ENCODE peak calls at places on chromosomes 13 and 19, in seven cellular contexts. One of them, this sample, is unnamed.

GRCh38 chr13:97228850-97229521 is 6.9 kb downstream of the MBNL2 start:
- DNase-seq in GDM1: no peak
- DNase-seq in NCI-H1092: no peak
- DNase-seq in NCI-H1417 treated with DMSO at 0.1 percent for 48 hours: no peak
- DNase-seq in AG09319: no peak
- DNase-seq in NCI-H774: no peak
- DNase-seq in stimulated activated CD4-positive, alpha-beta T cell treated with anti-CD3 and anti-CD28 coated beads, Interleukin-4, amount 100 ng/mL, for 48 hours: no peak
- DNase-seq in this sample: no peak

GRCh38 chr13:35796627-35797026 is 320.1 kb upstream of the MAB21L1 start:
- DNase-seq in NCI-H1092: no peak
- DNase-seq in NCI-H1417 treated with DMSO at 0.1 percent for 48 hours: no peak
- DNase-seq in NCI-H774: no peak
- DNase-seq in AG09319: no peak
- DNase-seq in GDM1: no peak
- DNase-seq in stimulated activated CD4-positive, alpha-beta T cell treated with anti-CD3 and anti-CD28 coated beads, Interleukin-4, amount 100 ng/mL, for 48 hours: no peak
- DNase-seq in this sample: no peak

GRCh38 chr19:15114153-15114540 is 6.9 kb downstream of the SYDE1 start:
- DNase-seq in AG09319: no peak
- DNase-seq in NCI-H1092: no peak
- DNase-seq in stimulated activated CD4-positive, alpha-beta T cell treated with anti-CD3 and anti-CD28 coated beads, Interleukin-4, amount 100 ng/mL, for 48 hours: no peak
- DNase-seq in NCI-H1417 treated with DMSO at 0.1 percent for 48 hours: no peak
- DNase-seq in GDM1: no peak
- DNase-seq in NCI-H774: no peak
- DNase-seq in this sample: no peak

GRCh38 chr19:19137556-19138109 is 645 bp downstream of the TMEM161A start:
- DNase-seq in GDM1: no peak
- DNase-seq in NCI-H1092: no peak
- DNase-seq in NCI-H774: no peak
- DNase-seq in AG09319: no peak
- DNase-seq in stimulated activated CD4-positive, alpha-beta T cell treated with anti-CD3 and anti-CD28 coated beads, Interleukin-4, amount 100 ng/mL, for 48 hours: no peak
- DNase-seq in NCI-H1417 treated with DMSO at 0.1 percent for 48 hours: no peak
- DNase-seq in this sample: no peak

GRCh38 chr13:49986471-49986870 is 10.4 kb upstream of the TRIM13 start:
- DNase-seq in NCI-H1092: no peak
- DNase-seq in NCI-H1417 treated with DMSO at 0.1 percent for 48 hours: no peak
- DNase-seq in NCI-H774: no peak
- DNase-seq in GDM1: no peak
- DNase-seq in AG09319: no peak
- DNase-seq in stimulated activated CD4-positive, alpha-beta T cell treated with anti-CD3 and anti-CD28 coated beads, Interleukin-4, amount 100 ng/mL, for 48 hours: no peak
- DNase-seq in this sample: no peak

GRCh38 chr19:14442904-14443631 is 10.0 kb downstream of the PKN1 start:
- DNase-seq in NCI-H774: no peak
- DNase-seq in stimulated activated CD4-positive, alpha-beta T cell treated with anti-CD3 and anti-CD28 coated beads, Interleukin-4, amount 100 ng/mL, for 48 hours: no peak
- DNase-seq in GDM1: no peak
- DNase-seq in NCI-H1092: no peak
- DNase-seq in AG09319: no peak
- DNase-seq in NCI-H1417 treated with DMSO at 0.1 percent for 48 hours: no peak
- DNase-seq in this sample: no peak

GRCh38 chr13:35953537-35954206 is 177.5 kb downstream of the DCLK1 start:
- DNase-seq in NCI-H1417 treated with DMSO at 0.1 percent for 48 hours: peak
- DNase-seq in NCI-H774: peak
- DNase-seq in GDM1: no peak
- DNase-seq in stimulated activated CD4-positive, alpha-beta T cell treated with anti-CD3 and anti-CD28 coated beads, Interleukin-4, amount 100 ng/mL, for 48 hours: no peak
- DNase-seq in AG09319: peak
- DNase-seq in NCI-H1092: peak
- DNase-seq in this sample: no peak

GRCh38 chr19:32017341-32017948 is 328.0 kb upstream of the ZNF507 start:
- DNase-seq in stimulated activated CD4-positive, alpha-beta T cell treated with anti-CD3 and anti-CD28 coated beads, Interleukin-4, amount 100 ng/mL, for 48 hours: no peak
- DNase-seq in GDM1: no peak
- DNase-seq in NCI-H1417 treated with DMSO at 0.1 percent for 48 hours: no peak
- DNase-seq in NCI-H1092: no peak
- DNase-seq in AG09319: no peak
- DNase-seq in NCI-H774: no peak
- DNase-seq in this sample: no peak